ENCODE peak calls at places on chromosomes 16 and 17, in five cellular contexts. J is NCI-H2081 treated with DMSO at 0.1 percent for 48 hours, X is amniotic stem cell, U is adrenal gland, D is ELF-1. Y is an unnamed sample.

GRCh38 chr17:28747801-28748750 is 4.3 kb downstream of the TRAF4 start:
- DNase-seq in J (no peak), X (no peak), U (peak), D (no peak), Y (no peak)

GRCh38 chr17:63573634-63574033 is 23.4 kb downstream of the DCAF7 start:
- DNase-seq in J (no peak), X (no peak), U (no peak), D (peak), Y (no peak)

GRCh38 chr16:3980311-3981111 is 100.0 kb upstream of the CREBBP start:
- DNase-seq in J (no peak), X (peak), U (no peak), D (no peak), Y (no peak)

GRCh38 chr16:74637742-74638453 is 28.8 kb downstream of the RFWD3 start:
- DNase-seq in J (no peak), X (no peak), U (no peak), D (no peak), Y (no peak)

GRCh38 chr16:85400305-85401205 is 212.6 kb upstream of the GSE1 start:
- DNase-seq in J (no peak), X (no peak), U (no peak), D (no peak), Y (no peak)

GRCh38 chr17:29117440-29117753 is 62.8 kb downstream of the MYO18A start:
- DNase-seq in J (no peak), X (no peak), U (no peak), D (no peak), Y (no peak)

GRCh38 chr16:24853169-24853824 is 7.5 kb downstream of the SLC5A11 start:
- DNase-seq in J (no peak), X (no peak), U (no peak), D (no peak), Y (no peak)

GRCh38 chr17:76197911-76198310 is 42.4 kb downstream of the RNF157 start:
- DNase-seq in J (no peak), X (no peak), U (no peak), D (no peak), Y (no peak)

GRCh38 chr17:55366020-55366481 is 55.6 kb downstream of the MMD start:
- DNase-seq in J (no peak), X (no peak), U (no peak), D (peak), Y (no peak)

GRCh38 chr17:8965394-8966168 is at the start of gene PIK3R5:
- DNase-seq in J (no peak), X (no peak), U (no peak), D (peak), Y (no peak)

Y was measured in NCI-H1436 treated with DMSO at 0.1 percent for 48 hours.